ENCODE peak calls at places on chromosomes 4 and X, in four cellular contexts. C is OCI-LY7; T is stimulated activated naive B cell treated with anti-CD40 and anti-IgM and Interleukin-4, amounts not matched to agents 10 μg/mL and 1 μg/mL and 100 μg/mL, for 72 hours; E is A172. R is an unnamed sample.

GRCh38 chrX:42748067-42748850 is 29.7 kb downstream of the PPP1R2C start:
- DNase-seq in C (no peak), T (no peak), E (peak), R (no peak)

GRCh38 chr4:141575884-141576283 is 60.5 kb upstream of the IL15 start:
- DNase-seq in C (no peak), T (no peak), E (no peak), R (no peak)

GRCh38 chr4:88216395-88216794 is 58.0 kb upstream of the ABCG2 start:
- DNase-seq in C (no peak), T (no peak), E (peak), R (no peak)

GRCh38 chrX:136067097-136067496 is 80.2 kb upstream of the FHL1 start:
- DNase-seq in C (no peak), T (no peak), E (no peak), R (no peak)

GRCh38 chr4:98606879-98607278 is 51.5 kb downstream of the TSPAN5 start:
- DNase-seq in C (no peak), T (no peak), E (no peak), R (no peak)

GRCh38 chrX:24023538-24023937 is 3.4 kb downstream of the KLHL15 start:
- DNase-seq in C (no peak), T (no peak), E (no peak), R (no peak)

GRCh38 chrX:118181030-118181429 is 64.4 kb upstream of the KLHL13 start:
- DNase-seq in C (no peak), T (no peak), E (peak), R (no peak)

GRCh38 chrX:109624022-109624421 is 950 bp downstream of the KCNE5 start:
- DNase-seq in C (no peak), T (no peak), E (no peak), R (no peak)

GRCh38 chrX:87900320-87900908 is 382.8 kb downstream of the KLHL4 start:
- DNase-seq in C (no peak), T (peak), E (peak), R (no peak)

GRCh38 chr4:80307183-80307735 is 28.3 kb upstream of the CFAP299 start:
- DNase-seq in C (no peak), T (no peak), E (peak), R (no peak)

GRCh38 chr4:86593726-86594558 is at the start of gene PTPN13:
- DNase-seq in C (no peak), T (peak), E (peak), R (peak)

GRCh38 chr4:120718979-120719566 is 203.5 kb downstream of the PRDM5 start:
- DNase-seq in C (peak), T (no peak), E (peak), R (no peak)

R was measured in prostate gland.